ENCODE peak calls at places on chromosomes 3 and 15, in ten cellular contexts. A is A549, B is GM13977, J is GM12891, E is T-helper 17 cell, Y is NCI-H2081, T is C1 segment of cervical spinal cord, Z is T-cell, C is GM04503, R is AG08395. N is an unnamed sample.

GRCh38 chr3:107132674-107133073 is 244.6 kb upstream of the CCDC54 start:
- DNase-seq in A (no peak), B (no peak), J (no peak), E (no peak), Y (no peak), T (no peak), Z (no peak), C (no peak), R (no peak), N (no peak)

GRCh38 chr3:62688050-62688449 is 187.2 kb downstream of the CADPS start:
- DNase-seq in A (no peak), B (no peak), J (no peak), E (no peak), Y (no peak), T (no peak), Z (no peak), C (no peak), R (no peak), N (no peak)

GRCh38 chr15:57503051-57503702 is 88.5 kb upstream of the MYZAP start:
- DNase-seq in A (peak; percentile 35), B (no peak), J (no peak), E (no peak), Y (no peak), T (no peak), Z (no peak), C (no peak), R (no peak), N (no peak)

GRCh38 chr3:188529228-188529627 is 375.3 kb downstream of the LPP start:
- DNase-seq in A (no peak), B (no peak), J (no peak), E (no peak), Y (no peak), T (no peak), Z (no peak), C (no peak), R (no peak), N (no peak)

GRCh38 chr3:54538346-54538745 is 389.5 kb downstream of the LRTM1 start:
- DNase-seq in A (peak; percentile 1), B (no peak), J (no peak), E (no peak), Y (no peak), T (no peak), Z (no peak), C (no peak), R (no peak), N (no peak)

GRCh38 chr15:56295433-56295832 is 51.8 kb upstream of the RFX7 start:
- DNase-seq in A (no peak), B (no peak), J (no peak), E (no peak), Y (no peak), T (no peak), Z (no peak), C (no peak), R (no peak), N (no peak)

GRCh38 chr3:130907500-130907899 is 13.6 kb downstream of the ATP2C1 start:
- DNase-seq in A (no peak), B (no peak), J (no peak), E (no peak), Y (no peak), T (no peak), Z (no peak), C (no peak), R (no peak), N (no peak)

GRCh38 chr3:46860381-46861292 is 2.6 kb downstream of the MYL3 start:
- DNase-seq in A (peak; percentile 34), B (no peak), J (no peak), E (peak; percentile 9), Y (no peak), T (no peak), Z (no peak), C (no peak), R (no peak), N (no peak)

GRCh38 chr15:68775671-68776476 is 44.8 kb downstream of the ANP32A start:
- DNase-seq in A (no peak), B (no peak), J (no peak), E (no peak), Y (no peak), T (peak; percentile 63), Z (no peak), C (no peak), R (peak; percentile 52), N (no peak)

GRCh38 chr3:38360345-38360744 is 13.8 kb downstream of the XYLB start:
- DNase-seq in A (no peak), B (no peak), J (no peak), E (no peak), Y (no peak), T (no peak), Z (no peak), C (no peak), R (no peak), N (no peak)

GRCh38 chr3:192229866-192230265 is 497.5 kb downstream of the FGF12 start:
- DNase-seq in A (no peak), B (no peak), J (no peak), E (no peak), Y (no peak), T (no peak), Z (no peak), C (no peak), R (no peak), N (no peak)

GRCh38 chr3:38029400-38030125 is at the start of gene PLCD1:
- DNase-seq in A (peak; percentile 28), B (no peak), J (no peak), E (peak; percentile 63), Y (no peak), T (peak; percentile 11), Z (no peak), C (no peak), R (peak; percentile 88), N (no peak)

GRCh38 chr3:169138849-169139416 is 524.6 kb downstream of the MECOM start:
- DNase-seq in A (no peak), B (no peak), J (no peak), E (no peak), Y (no peak), T (no peak), Z (no peak), C (no peak), R (no peak), N (no peak)

GRCh38 chr15:33154366-33155166 is 39.9 kb downstream of the FMN1 start:
- DNase-seq in A (no peak), B (no peak), J (no peak), E (no peak), Y (no peak), T (peak; percentile 38), Z (no peak), C (peak; percentile 86), R (peak; percentile 76), N (no peak)

GRCh38 chr15:67520976-67521769 is at the start of gene C15orf61:
- DNase-seq in A (peak; percentile 89), B (peak; percentile 93), J (peak; percentile 81), E (peak; percentile 81), Y (peak; percentile 82), T (peak; percentile 85), Z (peak; percentile 83), C (no peak), R (peak; percentile 95), N (peak; percentile 49)

GRCh38 chr15:37586976-37587375 is 347.5 kb upstream of the TMCO5A start:
- DNase-seq in A (no peak), B (no peak), J (no peak), E (no peak), Y (no peak), T (no peak), Z (no peak), C (peak; percentile 5), R (peak; percentile 10), N (no peak)

GRCh38 chr3:150349314-150350097 is 58.6 kb upstream of the TSC22D2 start:
- DNase-seq in A (peak; percentile 40), B (no peak), J (no peak), E (no peak), Y (no peak), T (peak; percentile 36), Z (no peak), C (no peak), R (peak; percentile 52), N (no peak)

GRCh38 chr3:107997666-107998065 is 93.2 kb downstream of the CD47 start:
- DNase-seq in A (no peak), B (no peak), J (no peak), E (no peak), Y (no peak), T (no peak), Z (no peak), C (no peak), R (no peak), N (no peak)

GRCh38 chr3:29789686-29790085 is 508.8 kb downstream of the RBMS3 start:
- DNase-seq in A (no peak), B (no peak), J (no peak), E (no peak), Y (no peak), T (no peak), Z (no peak), C (no peak), R (no peak), N (no peak)

GRCh38 chr3:159158213-159158612 is 356.4 kb downstream of the MFSD1 start:
- DNase-seq in A (no peak), B (no peak), J (no peak), E (no peak), Y (peak; percentile 35), T (no peak), Z (no peak), C (no peak), R (no peak), N (no peak)

GRCh38 chr15:31392761-31393401 is 66.2 kb downstream of the KLF13 start:
- DNase-seq in A (no peak), B (no peak), J (no peak), E (no peak), Y (no peak), T (no peak), Z (no peak), C (no peak), R (no peak), N (no peak)

GRCh38 chr3:48656061-48656840 is 6.4 kb downstream of the CELSR3 start:
- DNase-seq in A (peak; percentile 81), B (peak; percentile 95), J (peak; percentile 96), E (peak; percentile 78), Y (no peak), T (peak; percentile 18), Z (peak; percentile 86), C (no peak), R (peak; percentile 79), N (no peak)

GRCh38 chr15:72105111-72105510 is 12.8 kb downstream of the MYO9A start:
- DNase-seq in A (no peak), B (no peak), J (no peak), E (no peak), Y (no peak), T (no peak), Z (no peak), C (no peak), R (no peak), N (no peak)

GRCh38 chr15:68507447-68507846 is 71.3 kb upstream of the CORO2B start:
- DNase-seq in A (no peak), B (no peak), J (no peak), E (no peak), Y (no peak), T (no peak), Z (no peak), C (no peak), R (no peak), N (no peak)

GRCh38 chr15:31366169-31366734 is 39.6 kb downstream of the KLF13 start:
- DNase-seq in A (no peak), B (no peak), J (no peak), E (no peak), Y (no peak), T (no peak), Z (no peak), C (no peak), R (no peak), N (no peak)

GRCh38 chr3:108100906-108101305 is 10.1 kb upstream of the CD47 start:
- DNase-seq in A (no peak), B (peak; percentile 64), J (peak; percentile 34), E (no peak), Y (peak; percentile 30), T (no peak), Z (no peak), C (no peak), R (no peak), N (no peak)

GRCh38 chr3:123371426-123371825 is 77.5 kb downstream of the ADCY5 start:
- DNase-seq in A (no peak), B (no peak), J (no peak), E (no peak), Y (no peak), T (no peak), Z (no peak), C (no peak), R (no peak), N (no peak)